ENCODE peak calls at places on chromosomes 7 and 10, in ten cellular contexts. B, O, I, E, F, X, K, J, N and A are unnamed samples.

GRCh38 chr7:69803699-69804516 is 205.6 kb downstream of the AUTS2 start:
- DNase-seq in B (no peak), O (no peak), F (no peak), J (no peak), N (no peak), I (no peak), K (no peak), X (no peak), E (no peak), A (no peak)

GRCh38 chr10:93379366-93380042 is 102.6 kb downstream of the MYOF start:
- DNase-seq in E (no peak), B (no peak), N (no peak), F (no peak), K (no peak), J (no peak), I (no peak), X (peak), O (no peak), A (peak)

GRCh38 chr10:128095023-128095752 is 31.0 kb downstream of the MKI67 start:
- DNase-seq in I (no peak), O (no peak), F (no peak), X (no peak), B (peak), E (no peak), N (no peak), K (peak), J (no peak), A (no peak)

GRCh38 chr7:37441405-37441797 is 7.3 kb downstream of the ELMO1 start:
- DNase-seq in X (no peak), I (no peak), O (no peak), N (no peak), K (no peak), B (no peak), E (no peak), J (no peak), F (no peak), A (no peak)

GRCh38 chr10:121418126-121418777 is 180.0 kb downstream of the FGFR2 start:
- DNase-seq in N (no peak), F (no peak), O (no peak), I (no peak), X (no peak), B (peak), J (no peak), K (peak), E (no peak), A (no peak)

GRCh38 chr7:27554826-27555225 is 107.9 kb downstream of the HIBADH start:
- DNase-seq in K (no peak), X (no peak), F (no peak), N (no peak), B (no peak), E (no peak), I (no peak), J (no peak), O (no peak), A (no peak)

GRCh38 chr7:111405621-111406020 is 156.7 kb downstream of the IMMP2L start:
- DNase-seq in I (no peak), N (no peak), F (no peak), X (no peak), E (no peak), O (no peak), B (no peak), J (no peak), K (no peak), A (no peak)

GRCh38 chr7:537911-538634 is 18.4 kb upstream of the PDGFA start:
- DNase-seq in K (no peak), E (peak), B (peak), F (peak), X (peak), I (peak), O (peak), J (no peak), N (no peak), A (peak)

GRCh38 chr7:69367785-69368184 is 230.5 kb upstream of the AUTS2 start:
- DNase-seq in N (no peak), X (no peak), E (no peak), I (no peak), K (no peak), B (no peak), O (no peak), J (no peak), F (no peak), A (peak)

GRCh38 chr10:2871673-2872219 is 195.6 kb upstream of the PFKP start:
- DNase-seq in J (no peak), I (no peak), F (no peak), X (no peak), K (peak), B (no peak), E (no peak), O (no peak), N (no peak), A (no peak)

GRCh38 chr10:107686095-107686494 is 521.6 kb upstream of the SORCS1 start:
- DNase-seq in I (no peak), N (no peak), X (no peak), E (no peak), F (peak), B (no peak), K (no peak), O (peak), J (no peak), A (no peak)

GRCh38 chr7:47314728-47315601 is 266.9 kb downstream of the TNS3 start:
- DNase-seq in O (no peak), N (peak), F (peak), E (no peak), K (no peak), I (no peak), B (no peak), X (peak), J (no peak), A (no peak)

GRCh38 chr7:22351329-22351692 is 5.6 kb downstream of the RAPGEF5 start:
- DNase-seq in X (no peak), F (no peak), J (no peak), I (no peak), K (no peak), O (no peak), N (no peak), E (no peak), B (no peak), A (no peak)

GRCh38 chr10:84214612-84215235 is 10.6 kb downstream of the LRIT2 start:
- DNase-seq in I (no peak), X (no peak), E (no peak), B (peak), F (no peak), J (peak), N (no peak), O (peak), K (peak), A (no peak)

GRCh38 chr10:84293574-84294016 is 34.8 kb upstream of the CCSER2 start:
- DNase-seq in K (no peak), B (no peak), N (no peak), E (no peak), J (no peak), F (no peak), I (no peak), X (peak), O (no peak), A (no peak)

GRCh38 chr7:91325731-91326130 is 61.5 kb downstream of the FZD1 start:
- DNase-seq in O (no peak), B (no peak), I (no peak), E (no peak), J (no peak), K (no peak), F (no peak), X (no peak), N (no peak), A (no peak)

GRCh38 chr7:108299251-108300014 is 156.8 kb downstream of the NRCAM start:
- DNase-seq in J (no peak), K (no peak), N (no peak), O (no peak), I (no peak), X (no peak), F (no peak), E (no peak), B (no peak), A (peak)

GRCh38 chr7:74344128-74344496 is 54.9 kb downstream of the CLIP2 start:
- DNase-seq in F (no peak), I (no peak), X (peak), E (no peak), B (no peak), N (no peak), O (no peak), K (no peak), J (no peak), A (no peak)

GRCh38 chr7:140349172-140349771 is 49.1 kb downstream of the SLC37A3 start:
- DNase-seq in E (no peak), X (peak), N (no peak), F (no peak), I (no peak), J (no peak), B (no peak), O (no peak), K (no peak), A (no peak)

GRCh38 chr7:46486264-46487206 is 565.5 kb upstream of the IGFBP3 start:
- DNase-seq in J (no peak), K (peak), F (peak), I (peak), X (peak), N (peak), B (no peak), O (no peak), E (peak), A (peak)

GRCh38 chr7:91852263-91852741 is 28.2 kb downstream of the MTERF1 start:
- DNase-seq in K (no peak), E (no peak), N (no peak), X (peak), B (no peak), J (no peak), F (no peak), I (no peak), O (no peak), A (no peak)

GRCh38 chr10:65341323-65341922 is 1584.4 kb upstream of the LRRTM3 start:
- DNase-seq in F (peak), I (peak), N (no peak), X (no peak), K (no peak), B (no peak), O (no peak), E (no peak), J (no peak), A (no peak)

GRCh38 chr10:110858297-110858934 is 13.3 kb upstream of the PDCD4 start:
- DNase-seq in K (no peak), B (no peak), F (no peak), J (no peak), I (no peak), X (no peak), O (no peak), E (no peak), N (no peak), A (no peak)

GRCh38 chr7:70808876-70809275 is 323.1 kb upstream of the GALNT17 start:
- DNase-seq in O (no peak), B (no peak), F (no peak), K (no peak), J (no peak), X (no peak), E (no peak), I (no peak), N (no peak), A (no peak)

GRCh38 chr7:155986497-155987160 is 174.4 kb upstream of the SHH start:
- DNase-seq in K (peak), N (peak), B (no peak), J (no peak), E (no peak), X (no peak), I (no peak), F (no peak), O (no peak), A (no peak)

GRCh38 chr7:145909956-145910611 is 206.5 kb upstream of the CNTNAP2 start:
- DNase-seq in I (no peak), N (no peak), B (no peak), E (no peak), O (no peak), X (peak), K (no peak), F (no peak), J (no peak), A (no peak)

GRCh38 chr10:61905446-61905725 is 3.9 kb downstream of the ARID5B start:
- DNase-seq in N (no peak), B (no peak), F (no peak), I (no peak), K (no peak), E (no peak), J (no peak), X (no peak), O (no peak), A (no peak)

GRCh38 chr10:82814635-82815034 is 939.6 kb downstream of the NRG3 start:
- DNase-seq in F (no peak), N (no peak), J (no peak), E (no peak), K (no peak), O (no peak), I (no peak), X (no peak), B (no peak), A (no peak)

GRCh38 chr7:26863504-26864308 is 684 bp downstream of the SKAP2 start:
- DNase-seq in N (no peak), F (peak), I (no peak), J (no peak), K (no peak), O (no peak), B (peak), X (peak), E (no peak), A (no peak)

GRCh38 chr10:42975005-42975493 is 101.8 kb upstream of the RET start:
- DNase-seq in K (peak), X (no peak), O (no peak), J (no peak), I (peak), N (peak), F (peak), B (no peak), E (no peak), A (no peak)

GRCh38 chr10:118301211-118301610 is 40.9 kb downstream of the FAM204A start:
- DNase-seq in I (no peak), B (no peak), O (no peak), N (no peak), J (no peak), K (no peak), F (no peak), X (no peak), E (no peak), A (no peak)

GRCh38 chr10:55630491-55631056 is 730.5 kb downstream of the ZWINT start:
- DNase-seq in K (no peak), O (peak), X (no peak), N (no peak), B (no peak), I (no peak), E (no peak), F (no peak), J (no peak), A (peak)

DNA sequence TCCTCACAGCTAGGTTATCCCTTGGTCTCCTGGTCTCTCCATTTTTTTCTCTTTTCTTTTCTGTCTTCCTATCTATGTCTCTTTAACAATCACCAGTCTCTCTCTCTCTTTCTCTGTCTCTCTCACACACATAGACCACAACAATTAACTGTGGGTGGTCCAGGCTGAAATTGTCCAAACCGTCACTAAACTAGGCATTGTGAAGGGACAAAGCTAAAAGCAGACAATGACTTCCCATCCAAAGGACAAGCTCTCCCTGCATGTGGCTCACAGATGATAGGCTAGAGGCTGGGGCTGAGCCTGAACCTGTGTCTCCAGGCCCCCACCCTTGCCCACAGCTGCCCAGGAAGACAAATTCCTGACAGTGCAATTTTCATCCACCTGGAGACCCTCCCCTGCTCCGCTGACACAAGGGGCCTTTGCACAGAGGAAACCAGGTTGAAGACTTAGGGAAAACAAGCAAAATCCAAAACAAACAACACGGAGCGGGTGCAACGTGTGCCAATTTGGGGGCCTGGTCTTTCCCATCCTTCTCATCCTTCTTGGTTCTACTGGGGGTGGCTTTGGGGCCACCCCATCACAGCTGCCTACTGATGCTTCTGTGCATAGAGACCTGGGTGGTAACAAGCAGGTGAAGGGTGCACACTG is 755.4 kb downstream of the GRID1 start:
- DNase-seq in B (no peak), N (no peak), O (no peak), K (peak), J (no peak), F (no peak), E (no peak), X (no peak), I (no peak), A (no peak)
- TF ChIP-seq POLR2A in B (no peak), N (no peak), O (no peak), K (no peak), J (no peak), F (no peak), E (no peak), X (no peak), I (no peak), A (no peak)

DNA sequence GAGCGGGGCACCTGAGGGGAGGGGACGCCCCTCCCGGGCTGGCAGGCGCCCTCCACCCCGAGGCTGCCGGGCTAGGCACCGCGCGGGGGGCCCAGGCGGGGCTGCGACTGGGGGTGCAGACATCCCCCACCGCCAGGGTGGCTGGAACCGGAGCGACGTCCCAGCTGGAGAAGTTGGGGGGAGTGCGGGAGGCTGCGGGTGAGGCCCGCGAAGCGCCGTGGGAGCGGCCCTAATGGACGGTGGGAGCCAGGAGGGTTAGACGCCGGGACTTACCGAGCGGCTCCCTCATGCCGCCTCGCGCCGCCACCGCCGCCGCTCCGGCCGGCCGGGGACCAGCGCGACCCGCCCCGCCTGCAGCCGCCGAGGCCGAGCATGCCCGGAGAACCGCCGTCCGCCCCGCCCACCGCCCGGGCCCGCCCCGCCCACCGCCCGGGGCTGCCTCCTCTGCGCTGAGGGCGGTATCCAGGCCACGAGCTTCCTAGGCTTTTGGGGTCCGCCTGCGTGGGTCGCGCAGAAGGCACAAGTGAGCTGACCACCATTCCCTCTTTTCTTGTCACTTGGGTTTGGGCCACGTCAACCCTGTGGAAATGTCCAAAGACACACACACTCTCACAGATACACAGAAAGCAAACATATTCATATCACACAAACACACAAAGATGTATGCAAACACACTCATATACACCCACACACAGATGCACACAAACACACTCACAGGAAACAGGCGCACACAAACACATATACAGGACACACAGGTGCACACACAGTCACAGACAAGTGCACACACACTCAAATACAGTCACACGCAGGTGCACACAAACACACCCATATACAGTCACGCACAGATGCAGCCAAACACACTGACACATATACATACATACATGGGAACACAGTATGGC is at the start of gene JCAD:
- DNase-seq in B (no peak), J (peak), E (peak), N (peak), F (peak), I (peak), X (no peak), O (peak), K (peak), A (peak)
- TF ChIP-seq POLR2A in B (no peak), J (no peak), E (peak), N (no peak), F (no peak), I (peak), X (no peak), O (no peak), K (no peak), A (peak)

DNA sequence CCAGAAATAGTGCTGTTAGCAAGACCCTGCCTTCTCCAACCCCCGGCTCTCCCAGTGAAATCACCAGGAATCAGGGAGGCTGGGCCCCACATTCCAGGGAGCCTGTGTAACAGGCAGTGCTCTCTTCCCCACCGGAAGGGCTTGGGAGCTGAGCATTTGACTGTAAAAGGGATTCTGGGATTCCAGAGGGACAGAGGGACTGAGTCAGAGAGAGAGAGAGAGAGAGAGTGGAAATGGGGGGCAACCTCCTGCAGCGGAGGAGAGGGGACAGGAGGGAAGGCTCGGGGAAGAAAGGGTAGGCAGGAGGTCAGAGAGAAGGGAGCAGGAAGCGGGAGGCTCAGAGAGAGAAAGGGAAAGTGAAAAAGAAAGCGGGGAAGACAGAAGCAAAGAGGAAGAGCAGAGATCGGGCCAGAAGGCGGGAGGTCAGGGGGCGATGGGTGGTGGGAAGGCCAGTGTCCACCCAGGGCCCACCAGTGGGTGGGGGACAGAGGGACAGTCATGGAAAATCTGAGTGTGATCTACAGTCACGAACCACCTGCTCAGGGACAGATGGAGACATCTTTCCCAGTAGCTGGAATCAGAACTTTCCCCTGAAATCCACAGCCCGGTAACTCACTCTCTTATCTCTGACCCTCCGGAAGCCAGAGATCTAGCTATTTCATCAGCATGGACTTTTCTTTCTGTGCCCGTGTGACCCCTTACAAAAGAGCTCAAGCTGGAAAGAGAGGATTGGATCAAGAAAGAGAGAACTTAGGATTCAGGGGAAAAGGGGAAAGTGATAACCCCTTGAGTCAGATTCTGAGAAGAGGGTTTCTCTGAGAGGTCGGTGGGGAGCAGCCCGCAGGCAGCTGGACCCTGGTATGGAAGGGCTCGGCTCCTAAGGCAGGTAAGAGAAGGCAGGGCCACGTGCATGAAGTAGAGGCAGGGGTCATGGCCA is 4.6 kb upstream of the SERPINE1 start:
- DNase-seq in E (peak), I (peak), X (peak), O (peak), B (peak), J (peak), F (peak), N (peak), K (peak), A (peak)
- TF ChIP-seq POLR2A in E (peak), I (peak), X (peak), O (no peak), B (no peak), J (no peak), F (no peak), N (peak), K (no peak), A (no peak)

DNA sequence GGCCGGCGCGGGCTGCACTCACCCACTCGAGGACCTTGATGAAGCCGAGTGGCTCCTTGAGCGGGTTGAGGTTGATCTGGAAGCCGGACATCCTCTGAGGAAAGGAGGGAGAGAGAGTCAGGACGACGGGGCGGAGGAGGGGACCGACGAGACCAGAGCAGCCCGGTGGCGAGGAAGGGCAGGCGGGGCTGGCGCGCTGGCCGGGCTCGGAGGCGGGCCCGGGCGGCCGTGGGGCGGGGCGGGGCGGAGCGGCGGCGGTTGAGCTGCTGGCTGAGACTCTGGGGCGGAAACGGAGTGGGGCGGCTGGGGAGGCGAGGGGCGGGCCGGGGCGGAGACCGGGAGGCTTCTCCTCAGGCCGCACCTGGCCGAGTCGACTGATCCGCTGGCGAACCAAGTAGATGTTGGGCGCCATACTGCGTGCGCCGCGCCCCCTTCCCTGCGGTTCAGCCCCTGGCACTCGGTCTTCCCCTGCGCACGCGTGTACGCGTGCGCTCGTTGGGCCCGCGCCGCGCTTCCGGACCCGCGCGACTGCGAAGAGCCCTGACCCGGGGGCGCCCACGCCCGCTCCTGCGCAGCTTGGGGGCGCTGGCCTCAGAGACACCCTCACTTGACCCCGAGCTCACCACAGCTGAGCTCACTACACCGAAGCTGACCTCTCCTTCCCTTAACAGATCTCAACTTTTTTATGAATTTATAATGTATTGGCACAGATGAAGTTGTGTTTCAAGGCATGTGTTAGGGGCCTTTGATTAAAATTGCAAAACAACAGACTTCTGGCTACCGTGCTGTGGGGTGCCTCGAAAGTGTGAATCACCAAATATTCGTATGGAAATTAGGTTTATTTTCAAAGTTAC is at the start of gene SYPL1:
- DNase-seq in J (peak), O (peak), N (peak), E (peak), B (peak), F (peak), X (peak), I (peak), K (peak), A (peak)
- TF ChIP-seq POLR2A in J (peak), O (no peak), N (peak), E (peak), B (no peak), F (no peak), X (no peak), I (peak), K (no peak), A (peak)